ENCODE peak calls at places on chromosomes 6 and 20, in eight cellular contexts. One of them, this sample, is unnamed. For H3K4me1, the result is how much of the 10 kb centered on the place peaks cover.

GRCh38 chr6:101824551-101825345 is 431.2 kb downstream of the GRIK2 start:
- DNase-seq in Peyer's patch: no peak
- DNase-seq in GM12878: no peak
- DNase-seq in aorta: no peak
- DNase-seq in CD8-positive, alpha-beta memory T cell: no peak
- DNase-seq in endothelial cell of umbilical vein: no peak
- DNase-seq in psoas muscle: no peak
- DNase-seq in left ventricle myocardium inferior: no peak
- DNase-seq in this sample: no peak

GRCh38 chr20:9051508-9051907 is 17.4 kb upstream of the PLCB4 start:
- DNase-seq in Peyer's patch: no peak
- DNase-seq in GM12878: no peak
- DNase-seq in aorta: no peak
- DNase-seq in CD8-positive, alpha-beta memory T cell: no peak
- DNase-seq in endothelial cell of umbilical vein: peak
- DNase-seq in psoas muscle: no peak
- DNase-seq in left ventricle myocardium inferior: no peak
- DNase-seq in this sample: peak

GRCh38 chr20:48648482-48649051 is 179.2 kb downstream of the PREX1 start:
- DNase-seq in Peyer's patch: peak
- DNase-seq in GM12878: no peak
- DNase-seq in aorta: no peak
- DNase-seq in CD8-positive, alpha-beta memory T cell: no peak
- DNase-seq in endothelial cell of umbilical vein: no peak
- DNase-seq in psoas muscle: no peak
- DNase-seq in left ventricle myocardium inferior: peak
- DNase-seq in this sample: no peak

GRCh38 chr6:118921084-118921483 is 13.9 kb downstream of the MCM9 start:
- DNase-seq in Peyer's patch: no peak
- DNase-seq in GM12878: no peak
- DNase-seq in aorta: no peak
- DNase-seq in CD8-positive, alpha-beta memory T cell: no peak
- DNase-seq in endothelial cell of umbilical vein: no peak
- DNase-seq in psoas muscle: no peak
- DNase-seq in left ventricle myocardium inferior: no peak
- DNase-seq in this sample: no peak

GRCh38 chr20:36128463-36129176 is 25.9 kb upstream of the EPB41L1 start:
- DNase-seq in Peyer's patch: no peak
- DNase-seq in GM12878: no peak
- DNase-seq in aorta: peak
- DNase-seq in CD8-positive, alpha-beta memory T cell: no peak
- DNase-seq in endothelial cell of umbilical vein: no peak
- DNase-seq in psoas muscle: no peak
- DNase-seq in left ventricle myocardium inferior: no peak
- DNase-seq in this sample: no peak

GRCh38 chr6:53794720-53795253 is at the start of gene LRRC1:
- DNase-seq in Peyer's patch: peak
- DNase-seq in GM12878: peak
- DNase-seq in aorta: peak
- DNase-seq in CD8-positive, alpha-beta memory T cell: peak
- DNase-seq in endothelial cell of umbilical vein: peak
- DNase-seq in psoas muscle: peak
- DNase-seq in left ventricle myocardium inferior: peak
- DNase-seq in this sample: peak

GRCh38 chr20:53642196-53643030 is 48.8 kb upstream of the ZNF217 start:
- DNase-seq in Peyer's patch: no peak
- DNase-seq in GM12878: no peak
- DNase-seq in aorta: peak
- DNase-seq in CD8-positive, alpha-beta memory T cell: no peak
- DNase-seq in endothelial cell of umbilical vein: no peak
- DNase-seq in psoas muscle: no peak
- DNase-seq in left ventricle myocardium inferior: no peak
- DNase-seq in this sample: peak

GRCh38 chr20:24782801-24783630 is 166.1 kb upstream of the CST7 start:
- DNase-seq in Peyer's patch: peak
- DNase-seq in GM12878: no peak
- DNase-seq in aorta: no peak
- DNase-seq in CD8-positive, alpha-beta memory T cell: no peak
- DNase-seq in endothelial cell of umbilical vein: no peak
- DNase-seq in psoas muscle: no peak
- DNase-seq in left ventricle myocardium inferior: no peak
- DNase-seq in this sample: peak

GRCh38 chr20:51985013-51985415 is 182.7 kb upstream of the SALL4 start:
- DNase-seq in Peyer's patch: no peak
- DNase-seq in GM12878: no peak
- DNase-seq in aorta: no peak
- DNase-seq in CD8-positive, alpha-beta memory T cell: no peak
- DNase-seq in endothelial cell of umbilical vein: peak
- DNase-seq in psoas muscle: no peak
- DNase-seq in left ventricle myocardium inferior: no peak
- DNase-seq in this sample: peak

GRCh38 chr6:89467437-89467836 is 34.5 kb downstream of the ANKRD6 start:
- DNase-seq in Peyer's patch: no peak
- DNase-seq in GM12878: no peak
- DNase-seq in aorta: no peak
- DNase-seq in CD8-positive, alpha-beta memory T cell: no peak
- DNase-seq in endothelial cell of umbilical vein: no peak
- DNase-seq in psoas muscle: no peak
- DNase-seq in left ventricle myocardium inferior: no peak
- DNase-seq in this sample: no peak

GRCh38 chr20:17168026-17168612 is 58.7 kb upstream of the PCSK2 start:
- DNase-seq in Peyer's patch: no peak
- DNase-seq in GM12878: no peak
- DNase-seq in aorta: no peak
- DNase-seq in CD8-positive, alpha-beta memory T cell: no peak
- DNase-seq in endothelial cell of umbilical vein: no peak
- DNase-seq in psoas muscle: no peak
- DNase-seq in left ventricle myocardium inferior: no peak
- DNase-seq in this sample: no peak

GRCh38 chr20:33061626-33062025 is 7.9 kb downstream of the BPIFB3 start:
- DNase-seq in Peyer's patch: no peak
- DNase-seq in GM12878: no peak
- DNase-seq in aorta: no peak
- DNase-seq in CD8-positive, alpha-beta memory T cell: no peak
- DNase-seq in endothelial cell of umbilical vein: no peak
- DNase-seq in psoas muscle: no peak
- DNase-seq in left ventricle myocardium inferior: no peak
- DNase-seq in this sample: peak

GRCh38 chr20:46346770-46347169 is 38.5 kb upstream of the CDH22 start:
- DNase-seq in Peyer's patch: no peak
- DNase-seq in GM12878: no peak
- DNase-seq in aorta: no peak
- DNase-seq in CD8-positive, alpha-beta memory T cell: no peak
- DNase-seq in endothelial cell of umbilical vein: no peak
- DNase-seq in psoas muscle: no peak
- DNase-seq in left ventricle myocardium inferior: no peak
- DNase-seq in this sample: no peak
- H3K4me1 ChIP-seq in Peyer's patch: under half
- H3K4me1 ChIP-seq in GM12878: under half
- H3K4me1 ChIP-seq in aorta: under half
- H3K4me1 ChIP-seq in CD8-positive, alpha-beta memory T cell: under half
- H3K4me1 ChIP-seq in endothelial cell of umbilical vein: under half
- H3K4me1 ChIP-seq in psoas muscle: under half
- H3K4me1 ChIP-seq in left ventricle myocardium inferior: under half
- H3K4me1 ChIP-seq in this sample: under half

GRCh38 chr6:18328549-18328922 is 58.6 kb upstream of the RNF144B start:
- DNase-seq in Peyer's patch: no peak
- DNase-seq in GM12878: no peak
- DNase-seq in aorta: no peak
- DNase-seq in CD8-positive, alpha-beta memory T cell: no peak
- DNase-seq in endothelial cell of umbilical vein: no peak
- DNase-seq in psoas muscle: no peak
- DNase-seq in left ventricle myocardium inferior: no peak
- DNase-seq in this sample: no peak

GRCh38 chr6:18326001-18326400 is 61.1 kb upstream of the RNF144B start:
- DNase-seq in Peyer's patch: no peak
- DNase-seq in GM12878: no peak
- DNase-seq in aorta: no peak
- DNase-seq in CD8-positive, alpha-beta memory T cell: no peak
- DNase-seq in endothelial cell of umbilical vein: no peak
- DNase-seq in psoas muscle: no peak
- DNase-seq in left ventricle myocardium inferior: no peak
- DNase-seq in this sample: no peak

GRCh38 chr6:18329781-18330180 is 57.4 kb upstream of the RNF144B start:
- DNase-seq in Peyer's patch: no peak
- DNase-seq in GM12878: no peak
- DNase-seq in aorta: no peak
- DNase-seq in CD8-positive, alpha-beta memory T cell: no peak
- DNase-seq in endothelial cell of umbilical vein: no peak
- DNase-seq in psoas muscle: no peak
- DNase-seq in left ventricle myocardium inferior: no peak
- DNase-seq in this sample: no peak

GRCh38 chr6:18326980-18327379 is 60.2 kb upstream of the RNF144B start:
- DNase-seq in Peyer's patch: no peak
- DNase-seq in GM12878: no peak
- DNase-seq in aorta: no peak
- DNase-seq in CD8-positive, alpha-beta memory T cell: no peak
- DNase-seq in endothelial cell of umbilical vein: no peak
- DNase-seq in psoas muscle: no peak
- DNase-seq in left ventricle myocardium inferior: no peak
- DNase-seq in this sample: no peak

GRCh38 chr6:18327621-18328548 is 59.3 kb upstream of the RNF144B start:
- DNase-seq in Peyer's patch: no peak
- DNase-seq in GM12878: no peak
- DNase-seq in aorta: peak
- DNase-seq in CD8-positive, alpha-beta memory T cell: no peak
- DNase-seq in endothelial cell of umbilical vein: peak
- DNase-seq in psoas muscle: no peak
- DNase-seq in left ventricle myocardium inferior: no peak
- DNase-seq in this sample: no peak
- H3K27ac ChIP-seq in Peyer's patch: peak
- H3K27ac ChIP-seq in GM12878: no peak
- H3K27ac ChIP-seq in aorta: no peak
- H3K27ac ChIP-seq in CD8-positive, alpha-beta memory T cell: no peak
- H3K27ac ChIP-seq in endothelial cell of umbilical vein: no peak
- H3K27ac ChIP-seq in psoas muscle: peak
- H3K27ac ChIP-seq in left ventricle myocardium inferior: no peak
- H3K27ac ChIP-seq in this sample: peak

GRCh38 chr6:138521800-138522199 is 22.5 kb upstream of the NHSL1 start:
- DNase-seq in Peyer's patch: no peak
- DNase-seq in GM12878: no peak
- DNase-seq in aorta: peak
- DNase-seq in CD8-positive, alpha-beta memory T cell: no peak
- DNase-seq in endothelial cell of umbilical vein: peak
- DNase-seq in psoas muscle: no peak
- DNase-seq in left ventricle myocardium inferior: no peak
- DNase-seq in this sample: no peak
- H3K4me3 ChIP-seq in Peyer's patch: no peak
- H3K4me3 ChIP-seq in GM12878: no peak
- H3K4me3 ChIP-seq in aorta: no peak
- H3K4me3 ChIP-seq in CD8-positive, alpha-beta memory T cell: no peak
- H3K4me3 ChIP-seq in endothelial cell of umbilical vein: no peak
- H3K4me3 ChIP-seq in psoas muscle: no peak
- H3K4me3 ChIP-seq in left ventricle myocardium inferior: no peak
- H3K4me3 ChIP-seq in this sample: no peak

DNA sequence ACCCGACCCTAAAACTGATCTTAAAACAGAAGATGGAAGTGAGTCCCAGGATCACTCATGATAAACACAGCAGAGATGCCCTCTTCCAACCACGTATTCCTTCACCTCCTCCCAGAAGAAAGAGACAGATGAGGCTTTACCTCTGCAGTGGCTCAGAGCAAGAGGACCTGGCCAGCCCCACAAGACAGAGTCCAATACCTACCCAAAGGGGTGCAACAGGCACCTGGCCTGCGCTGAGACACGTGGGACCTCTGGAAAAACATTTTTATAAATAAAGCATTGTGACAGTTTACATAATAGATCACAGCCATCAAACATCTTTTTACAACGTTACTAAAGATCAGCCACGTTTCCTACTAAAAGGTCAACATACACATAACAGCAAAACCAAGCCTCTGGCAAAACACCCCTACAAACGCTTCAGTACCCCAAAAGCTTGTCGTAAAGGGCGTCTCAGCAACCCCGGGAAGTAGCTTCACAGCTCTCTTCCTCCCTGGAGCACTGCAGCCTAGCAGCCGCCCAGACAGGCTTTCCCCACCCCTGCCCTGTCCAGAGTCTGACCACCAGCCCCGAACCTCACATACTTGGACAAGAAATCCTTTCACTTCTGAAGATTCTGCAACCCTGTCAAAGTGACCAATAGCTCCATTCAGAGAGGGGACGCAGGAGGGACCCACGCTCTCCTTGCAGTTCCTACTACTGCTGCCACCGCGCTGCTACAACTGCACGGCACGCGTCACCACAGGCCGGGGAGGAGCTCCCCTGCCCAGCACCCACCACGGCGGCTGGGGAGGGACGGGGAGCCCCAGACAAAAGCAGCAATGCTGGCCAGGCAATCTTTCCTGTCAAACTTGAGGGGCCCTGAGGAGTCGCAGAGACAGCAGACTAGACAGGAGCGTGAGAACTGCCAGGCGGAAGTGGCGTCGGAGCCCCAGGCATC is 2.8 kb downstream of the TAF4 start:
- DNase-seq in Peyer's patch: no peak
- DNase-seq in GM12878: no peak
- DNase-seq in aorta: no peak
- DNase-seq in CD8-positive, alpha-beta memory T cell: no peak
- DNase-seq in endothelial cell of umbilical vein: no peak
- DNase-seq in psoas muscle: no peak
- DNase-seq in left ventricle myocardium inferior: no peak
- DNase-seq in this sample: peak
- H3K4me1 ChIP-seq in Peyer's patch: under half
- H3K4me1 ChIP-seq in GM12878: under half
- H3K4me1 ChIP-seq in aorta: under half
- H3K4me1 ChIP-seq in CD8-positive, alpha-beta memory T cell: under half
- H3K4me1 ChIP-seq in endothelial cell of umbilical vein: under half
- H3K4me1 ChIP-seq in psoas muscle: under half
- H3K4me1 ChIP-seq in left ventricle myocardium inferior: under half
- H3K4me1 ChIP-seq in this sample: under half